ENCODE peak calls at places on chromosomes 7 and 10, in ten cellular contexts. T is A549, U is adrenal gland, V is GM12892, P is ovary, A is spleen, Y is uterus, L is body of pancreas, S is transverse colon, Q is erythroblast. W is an unnamed sample.

GRCh38 chr10:31833753-31834152 is 94.9 kb downstream of the ARHGAP12 start:
- DNase-seq in T (no peak), Q (no peak), U (no peak), S (no peak), V (no peak), Y (no peak), A (no peak), P (no peak), L (no peak), W (no peak)

GRCh38 chr7:113809591-113809990 is 109.2 kb downstream of the PPP1R3A start:
- DNase-seq in Q (no peak), U (peak; percentile 37), A (no peak), V (no peak), T (no peak), L (no peak), S (no peak), Y (no peak), P (no peak), W (no peak)

GRCh38 chr7:36881206-36881605 is 156.9 kb upstream of the AOAH start:
- DNase-seq in Y (no peak), Q (no peak), L (no peak), V (no peak), T (no peak), A (no peak), S (no peak), U (no peak), P (no peak), W (no peak)

GRCh38 chr7:40133561-40134427 is 628 bp downstream of the MPLKIP start:
- DNase-seq in L (no peak), Q (peak; percentile 35), V (no peak), U (peak; percentile 26), A (no peak), S (no peak), Y (no peak), P (no peak), T (peak; percentile 36), W (no peak)

GRCh38 chr7:36749282-36749960 is 25.1 kb upstream of the AOAH start:
- DNase-seq in Q (no peak), L (no peak), Y (no peak), P (no peak), U (no peak), V (no peak), A (no peak), T (no peak), S (no peak), W (no peak)

GRCh38 chr10:34022195-34022594 is 687.7 kb upstream of the NRP1 start:
- DNase-seq in P (no peak), V (no peak), A (no peak), Y (no peak), U (peak; percentile 19), T (no peak), Q (no peak), L (no peak), S (no peak), W (no peak)

GRCh38 chr7:20331231-20331880 is 656 bp downstream of the ITGB8 start:
- DNase-seq in T (no peak), U (peak; percentile 21), P (peak; percentile 42), S (peak; percentile 57), Y (peak; percentile 43), L (peak; percentile 67), Q (peak; percentile 44), A (peak; percentile 87), V (peak; percentile 34), W (peak; percentile 39)

GRCh38 chr10:93224005-93224779 is 150.5 kb downstream of the CYP26A1 start:
- DNase-seq in V (no peak), P (no peak), A (no peak), Q (no peak), Y (no peak), S (no peak), T (no peak), U (no peak), L (no peak), W (no peak)

GRCh38 chr10:1736180-1736971 is 949 bp downstream of the ADARB2 start:
- DNase-seq in U (no peak), A (no peak), Q (no peak), Y (no peak), P (no peak), T (no peak), S (no peak), V (no peak), L (no peak), W (no peak)

GRCh38 chr10:1735562-1735961 is 1.8 kb downstream of the ADARB2 start:
- DNase-seq in V (no peak), Y (no peak), Q (no peak), U (no peak), T (no peak), S (no peak), A (no peak), L (no peak), P (no peak), W (no peak)

GRCh38 chr10:1738950-1739349 is 1.6 kb upstream of the ADARB2 start:
- DNase-seq in U (no peak), P (no peak), Q (no peak), S (no peak), L (no peak), A (no peak), T (no peak), Y (no peak), V (no peak), W (no peak)

GRCh38 chr10:1736972-1737221 is 428 bp downstream of the ADARB2 start:
- DNase-seq in L (no peak), T (no peak), A (no peak), S (no peak), V (no peak), Y (no peak), U (no peak), Q (no peak), P (no peak), W (no peak)

GRCh38 chr10:1737222-1738061 is at the start of gene ADARB2:
- DNase-seq in U (peak; percentile 6), V (peak; percentile 54), Q (no peak), P (no peak), A (no peak), S (no peak), Y (no peak), L (peak; percentile 44), T (no peak), W (peak; percentile 59)
- TF ChIP-seq POLR2A in U (no peak), V (peak; percentile 96), Q (no peak), P (no peak), A (no peak), S (no peak), Y (no peak), L (no peak), T (no peak), W (no peak)

DNA sequence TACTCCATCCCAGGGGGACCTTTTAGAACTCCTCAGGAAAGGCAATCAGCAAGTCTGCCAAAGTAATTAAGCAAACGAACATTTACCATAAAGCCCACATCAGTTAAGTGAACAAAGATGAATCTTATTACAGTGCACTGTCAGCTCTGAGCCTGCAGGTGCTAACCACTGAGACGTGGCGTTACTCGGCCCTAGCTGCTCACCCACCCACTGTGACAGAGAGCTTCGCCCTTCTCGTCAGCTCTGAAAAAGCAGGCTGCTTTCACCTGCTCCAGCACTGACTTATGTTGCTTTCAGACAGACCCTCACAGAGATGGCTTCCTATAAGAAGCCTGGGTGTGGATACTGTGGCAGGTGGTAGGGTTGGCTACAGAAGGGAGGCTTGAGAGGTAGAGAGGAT is 57.7 kb upstream of the KCNIP2 start:
- DNase-seq in T (no peak), A (peak; percentile 85), Y (no peak), P (no peak), U (no peak), V (peak; percentile 38), L (no peak), Q (no peak), S (no peak), W (no peak)
- TF ChIP-seq POLR2A in T (no peak), A (no peak), Y (no peak), P (no peak), U (no peak), V (peak; percentile 73), L (no peak), Q (no peak), S (no peak), W (no peak)

GRCh38 chr7:106658504-106659368 is 2.2 kb downstream of the CCDC71L start:
- DNase-seq in S (no peak), T (no peak), Y (no peak), A (no peak), P (no peak), Q (peak; percentile 59), U (no peak), L (no peak), V (no peak), W (no peak)

GRCh38 chr7:106660862-106661720 is at the start of gene CCDC71L:
- DNase-seq in S (peak; percentile 95), V (peak; percentile 67), Y (peak; percentile 96), T (peak; percentile 89), Q (peak; percentile 97), P (peak; percentile 95), L (peak; percentile 97), A (peak; percentile 98), U (peak; percentile 98), W (peak; percentile 91)

GRCh38 chr7:106659369-106659962 is 1.5 kb downstream of the CCDC71L start:
- DNase-seq in S (no peak), V (no peak), A (no peak), T (no peak), U (no peak), P (no peak), Y (no peak), L (no peak), Q (no peak), W (no peak)

GRCh38 chr7:106657085-106657991 is 3.6 kb downstream of the CCDC71L start:
- DNase-seq in Q (peak; percentile 63), A (no peak), L (no peak), V (no peak), S (no peak), U (no peak), P (no peak), T (no peak), Y (no peak), W (no peak)

GRCh38 chr7:106659963-106660861 is 746 bp downstream of the CCDC71L start:
- DNase-seq in V (peak; percentile 68), A (peak; percentile 97), Q (peak; percentile 93), U (peak; percentile 75), P (peak; percentile 62), Y (peak; percentile 76), S (peak; percentile 85), T (peak; percentile 92), L (peak; percentile 81), W (peak; percentile 55)
- TF ChIP-seq POLR2A in V (peak; percentile 37), A (no peak), Q (no peak), U (no peak), P (no peak), Y (peak; percentile 12), S (peak; percentile 37), T (no peak), L (no peak), W (peak; percentile 30)

GRCh38 chr7:105014725-105015630 is 973 bp downstream of the KMT2E start:
- DNase-seq in L (peak; percentile 54), T (peak; percentile 58), V (peak; percentile 24), P (peak; percentile 54), Q (peak; percentile 84), Y (peak; percentile 46), U (peak; percentile 55), S (peak; percentile 78), A (peak; percentile 84), W (peak; percentile 60)

GRCh38 chr7:105013818-105014724 is at the start of gene KMT2E:
- DNase-seq in S (peak; percentile 91), Y (peak; percentile 90), T (peak; percentile 64), L (peak; percentile 90), Q (peak; percentile 95), U (peak; percentile 92), A (peak; percentile 98), P (peak; percentile 90), V (peak; percentile 46), W (peak; percentile 82)

GRCh38 chr7:105012503-105013282 is 1.3 kb upstream of the KMT2E start:
- DNase-seq in A (peak; percentile 100), Y (peak; percentile 99), T (peak; percentile 99), L (peak; percentile 99), P (peak; percentile 99), U (peak; percentile 99), V (peak; percentile 86), Q (peak; percentile 99), S (peak; percentile 100), W (peak; percentile 99)

GRCh38 chr7:105011771-105012502 is 2.1 kb upstream of the KMT2E start:
- DNase-seq in L (peak; percentile 54), P (peak; percentile 41), U (peak; percentile 36), A (no peak), Y (peak; percentile 43), S (peak; percentile 48), Q (peak; percentile 72), T (no peak), V (no peak), W (no peak)

GRCh38 chr7:105013283-105013817 is 655 bp upstream of the KMT2E start:
- DNase-seq in T (peak; percentile 92), L (peak; percentile 94), Q (peak; percentile 95), S (peak; percentile 93), P (peak; percentile 95), V (peak; percentile 69), U (peak; percentile 97), A (peak; percentile 99), Y (peak; percentile 94), W (peak; percentile 90)
- TF ChIP-seq POLR2A in T (peak; percentile 96), L (peak; percentile 92), Q (peak; percentile 92), S (peak; percentile 99), P (peak; percentile 69), V (peak; percentile 96), U (peak; percentile 99), A (peak; percentile 95), Y (no peak), W (peak; percentile 55)